ENCODE peak calls at places on chromosomes 12 and 14, in six cellular contexts. W is NCI-H774, A is astrocyte of the spinal cord, H is activated B cell treated with CpG ODN at 0.5 μM for 24 hours, S is amniotic stem cell, L is NCI-H1417. O is an unnamed sample.

GRCh38 chr12:112942572-112942971 is 4.3 kb downstream of the OAS3 start:
- DNase-seq in W (no peak), A (no peak), H (no peak), S (no peak), L (no peak), O (no peak)

GRCh38 chr12:65707051-65707450 is 117.2 kb upstream of the HMGA2 start:
- DNase-seq in W (no peak), A (no peak), H (no peak), S (no peak), L (no peak), O (no peak)

GRCh38 chr14:32078030-32078793 is 1.1 kb downstream of the ARHGAP5 start:
- DNase-seq in W (peak), A (peak), H (no peak), S (no peak), L (peak), O (peak)

GRCh38 chr14:32618991-32619390 is 289.9 kb downstream of the AKAP6 start:
- DNase-seq in W (no peak), A (no peak), H (no peak), S (no peak), L (no peak), O (peak)

GRCh38 chr12:32131666-32132065 is 25.0 kb downstream of the BICD1 start:
- DNase-seq in W (no peak), A (no peak), H (no peak), S (no peak), L (no peak), O (no peak)

GRCh38 chr12:13171921-13172859 is 24.3 kb upstream of the EMP1 start:
- DNase-seq in W (no peak), A (no peak), H (no peak), S (no peak), L (no peak), O (peak)

GRCh38 chr12:7075931-7076330 is 15.4 kb downstream of the C1S start:
- DNase-seq in W (no peak), A (no peak), H (no peak), S (no peak), L (no peak), O (no peak)

GRCh38 chr12:100356646-100357223 is at the start of gene SLC17A8:
- DNase-seq in W (peak), A (no peak), H (no peak), S (no peak), L (peak), O (no peak)

GRCh38 chr12:132277374-132277801 is 52.0 kb downstream of the GALNT9 start:
- DNase-seq in W (no peak), A (no peak), H (no peak), S (no peak), L (no peak), O (no peak)

GRCh38 chr12:127595506-127595905 is 671.5 kb upstream of the TMEM132C start:
- DNase-seq in W (no peak), A (no peak), H (no peak), S (no peak), L (no peak), O (no peak)